ENCODE peak calls at places on chromosomes 12 and 14, in eight cellular contexts. H is RWPE1; D is foreskin fibroblast; C is astrocyte of the spinal cord; J is fibroblast of pulmonary artery; W is body of pancreas; A is mammary epithelial cell; Z is CD4-positive, alpha-beta T cell. Q is an unnamed sample.

GRCh38 chr12:30840715-30841114 is 85.8 kb upstream of the TSPAN11 start:
- DNase-seq in H (no peak), D (no peak), C (no peak), J (peak; percentile 6), W (no peak), A (no peak), Z (no peak), Q (no peak)

GRCh38 chr14:102219316-102219715 is 79.6 kb downstream of the WDR20 start:
- DNase-seq in H (no peak), D (no peak), C (no peak), J (no peak), W (no peak), A (no peak), Z (no peak), Q (no peak)

GRCh38 chr14:88300817-88301216 is 22.3 kb downstream of the KCNK10 start:
- DNase-seq in H (no peak), D (no peak), C (no peak), J (no peak), W (no peak), A (no peak), Z (no peak), Q (no peak)

GRCh38 chr12:108122072-108122471 is 7.0 kb upstream of the WSCD2 start:
- DNase-seq in H (no peak), D (no peak), C (no peak), J (no peak), W (no peak), A (no peak), Z (no peak), Q (no peak)

GRCh38 chr12:12333980-12334709 is 15.9 kb downstream of the MANSC1 start:
- DNase-seq in H (no peak), D (no peak), C (peak; percentile 32), J (peak; percentile 58), W (peak; percentile 71), A (peak; percentile 25), Z (peak; percentile 49), Q (peak; percentile 63)

GRCh38 chr14:96117101-96117897 is 78.1 kb downstream of the C14orf132 start:
- DNase-seq in H (no peak), D (no peak), C (no peak), J (no peak), W (no peak), A (no peak), Z (no peak), Q (no peak)

GRCh38 chr12:10633541-10633940 is 20.1 kb upstream of the MAGOHB start:
- DNase-seq in H (no peak), D (no peak), C (no peak), J (no peak), W (no peak), A (no peak), Z (no peak), Q (no peak)

GRCh38 chr12:96108321-96108720 is 72.9 kb upstream of the LTA4H start:
- DNase-seq in H (no peak), D (no peak), C (peak; percentile 1), J (no peak), W (no peak), A (no peak), Z (peak; percentile 6), Q (peak; percentile 8)

GRCh38 chr12:32780111-32780510 is 24.4 kb upstream of the YARS2 start:
- DNase-seq in H (no peak), D (no peak), C (peak; percentile 3), J (peak; percentile 35), W (no peak), A (no peak), Z (no peak), Q (no peak)

GRCh38 chr12:89951050-89951693 is 242.5 kb upstream of the ATP2B1 start:
- DNase-seq in H (peak; percentile 44), D (peak; percentile 84), C (peak; percentile 60), J (no peak), W (no peak), A (peak; percentile 79), Z (no peak), Q (no peak)

GRCh38 chr12:13905795-13906194 is 75.6 kb downstream of the GRIN2B start:
- DNase-seq in H (no peak), D (no peak), C (no peak), J (no peak), W (no peak), A (no peak), Z (no peak), Q (no peak)
- TF ChIP-seq CTCF in H (no peak), D (no peak), C (no peak), J (no peak), W (no peak), A (no peak), Z (no peak), Q (no peak)

GRCh38 chr12:120844297-120844696 is 59.9 kb downstream of the SPPL3 start:
- DNase-seq in H (no peak), D (no peak), C (no peak), J (no peak), W (no peak), A (no peak), Z (no peak), Q (no peak)
- TF ChIP-seq CTCF in H (no peak), D (no peak), C (no peak), J (no peak), W (no peak), A (no peak), Z (no peak), Q (no peak)

DNA sequence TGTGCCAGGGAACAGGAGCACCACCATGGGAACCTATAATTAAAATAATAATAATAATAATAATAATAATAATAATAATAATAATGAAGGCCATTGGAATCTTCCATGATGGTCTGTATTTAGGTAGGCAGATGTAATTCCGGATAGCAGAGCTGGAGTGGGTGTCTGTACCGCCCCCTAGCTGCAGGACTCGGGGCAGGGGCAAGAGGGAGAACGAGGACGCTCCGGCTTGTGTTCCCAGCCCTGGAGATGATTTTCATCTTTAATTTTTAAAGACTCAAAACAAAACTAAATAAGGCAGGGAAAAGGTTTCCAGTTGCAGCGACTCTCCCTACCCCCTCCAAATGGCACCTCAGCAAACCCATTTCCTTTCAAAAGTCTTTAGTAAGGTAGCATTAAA is 501.1 kb downstream of the VRK1 start:
- DNase-seq in H (no peak), D (no peak), C (no peak), J (no peak), W (no peak), A (no peak), Z (no peak), Q (peak; percentile 25)
- TF ChIP-seq CTCF in H (no peak), D (no peak), C (peak; percentile 7), J (no peak), W (no peak), A (no peak), Z (no peak), Q (peak; percentile 31)

DNA sequence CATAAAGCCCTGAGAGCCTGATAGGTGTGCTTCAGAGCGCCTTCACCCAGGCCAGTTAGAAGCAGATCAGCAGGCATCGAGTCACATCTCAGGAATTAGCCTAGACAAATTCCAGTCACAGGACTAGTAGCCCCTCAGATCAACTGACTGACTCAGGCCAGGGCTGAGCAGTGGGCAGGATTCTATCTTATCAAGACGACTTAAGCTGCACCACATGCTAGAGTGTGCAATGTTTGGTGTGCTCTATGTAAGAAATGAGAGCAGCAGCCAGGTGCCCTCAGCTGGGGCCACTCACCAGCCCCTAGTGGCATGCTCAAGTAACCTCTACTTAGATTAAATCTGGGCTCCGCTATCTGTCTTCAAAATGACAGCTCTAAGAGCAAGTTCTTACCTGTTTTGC is 19.7 kb upstream of the NGB start:
- DNase-seq in H (no peak), D (no peak), C (no peak), J (no peak), W (no peak), A (peak; percentile 12), Z (no peak), Q (no peak)
- TF ChIP-seq CTCF in H (no peak), D (no peak), C (peak; percentile 1), J (no peak), W (no peak), A (peak; percentile 4), Z (no peak), Q (no peak)

DNA sequence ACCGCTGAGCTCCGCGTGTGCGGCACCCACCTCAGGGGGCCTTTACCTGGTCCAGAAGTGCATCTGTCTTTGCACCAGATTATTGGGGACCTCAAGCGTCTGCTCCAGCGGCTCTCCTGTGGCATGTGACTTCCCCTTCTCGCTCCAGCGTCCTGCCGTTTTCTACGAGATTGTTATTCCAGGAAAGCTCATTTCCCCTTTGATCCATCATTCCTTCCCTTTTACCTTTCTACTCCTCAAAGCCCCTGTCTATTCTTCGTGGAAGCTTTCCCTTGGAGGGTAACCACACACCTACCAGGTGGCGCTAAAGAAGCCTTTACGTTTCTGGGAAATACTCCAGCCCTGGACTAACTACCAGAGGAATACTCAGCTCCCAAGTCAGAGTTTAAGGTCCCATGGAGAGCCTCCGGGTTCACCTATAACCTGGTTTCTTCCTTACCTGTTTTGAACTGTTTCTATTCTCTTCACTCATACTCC is 1.5 kb downstream of the FKBP4 start:
- DNase-seq in H (peak; percentile 32), D (no peak), C (no peak), J (no peak), W (peak; percentile 32), A (peak; percentile 21), Z (no peak), Q (no peak)
- TF ChIP-seq CTCF in H (no peak), D (no peak), C (no peak), J (no peak), W (peak; percentile 26), A (no peak), Z (no peak), Q (no peak)

GRCh38 chr12:75878382-75878720 is 153.2 kb downstream of the PHLDA1 start:
- DNase-seq in H (peak; percentile 22), D (no peak), C (peak; percentile 55), J (peak; percentile 93), W (no peak), A (peak; percentile 74), Z (no peak), Q (no peak)
- TF ChIP-seq CTCF in H (no peak), D (no peak), C (no peak), J (no peak), W (no peak), A (no peak), Z (no peak), Q (no peak)

GRCh38 chr12:20142956-20143355 is 225.4 kb upstream of the PDE3A start:
- DNase-seq in H (no peak), D (no peak), C (no peak), J (no peak), W (no peak), A (no peak), Z (no peak), Q (no peak)
- TF ChIP-seq CTCF in H (no peak), D (no peak), C (peak; percentile 10), J (peak; percentile 4), W (no peak), A (no peak), Z (no peak), Q (no peak)

Q was measured in nephron progenitor cell.